ENCODE peak calls at places on chromosomes 5 and 9, in seven cellular contexts. I is GM23338, N is HFF-Myc, Z is BE2C, M is A549, O is esophagus muscularis mucosa, A is nephron progenitor cell. U is an unnamed sample.

GRCh38 chr5:53303105-53303504 is 177.3 kb upstream of the FST start:
- DNase-seq in I (no peak), N (peak; percentile 72), Z (no peak), M (no peak), O (no peak), A (no peak), U (no peak)

GRCh38 chr9:133835273-133835901 is 97.2 kb upstream of the SARDH start:
- DNase-seq in I (no peak), N (no peak), Z (peak; percentile 93), M (no peak), O (no peak), A (no peak), U (no peak)

GRCh38 chr5:80128129-80128528 is 93.0 kb downstream of the THBS4 start:
- DNase-seq in I (peak; percentile 53), N (no peak), Z (peak; percentile 80), M (no peak), O (no peak), A (peak; percentile 32), U (no peak)

GRCh38 chr5:62256161-62257017 is 49.6 kb upstream of the KIF2A start:
- DNase-seq in I (no peak), N (no peak), Z (peak; percentile 38), M (no peak), O (no peak), A (no peak), U (no peak)

GRCh38 chr5:43636076-43636475 is 33.1 kb downstream of the NNT start:
- DNase-seq in I (no peak), N (no peak), Z (no peak), M (no peak), O (no peak), A (no peak), U (no peak)

GRCh38 chr5:82129723-82130285 is 148.3 kb downstream of the RPS23 start:
- DNase-seq in I (no peak), N (no peak), Z (peak; percentile 24), M (no peak), O (no peak), A (no peak), U (no peak)

GRCh38 chr5:179193746-179194145 is 133.6 kb downstream of the ZNF354C start:
- DNase-seq in I (no peak), N (no peak), Z (no peak), M (no peak), O (no peak), A (no peak), U (no peak)

GRCh38 chr5:38463634-38464521 is 92.6 kb downstream of the LIFR start:
- DNase-seq in I (no peak), N (peak; percentile 67), Z (no peak), M (peak; percentile 82), O (peak; percentile 82), A (no peak), U (no peak)

GRCh38 chr5:59275537-59276276 is 617.8 kb downstream of the PDE4D start:
- DNase-seq in I (peak; percentile 75), N (no peak), Z (no peak), M (peak; percentile 91), O (no peak), A (peak; percentile 36), U (no peak)

GRCh38 chr9:4038182-4038723 is 261.6 kb downstream of the GLIS3 start:
- DNase-seq in I (no peak), N (no peak), Z (no peak), M (no peak), O (no peak), A (no peak), U (no peak)

GRCh38 chr5:159210306-159210722 is 961 bp upstream of the RNF145 start:
- DNase-seq in I (no peak), N (no peak), Z (no peak), M (peak; percentile 80), O (no peak), A (no peak), U (no peak)

GRCh38 chr5:163369986-163370385 is 67.4 kb upstream of the CCNG1 start:
- DNase-seq in I (no peak), N (no peak), Z (no peak), M (no peak), O (no peak), A (no peak), U (no peak)

GRCh38 chr9:38106488-38106887 is 37.5 kb upstream of the SHB start:
- DNase-seq in I (no peak), N (no peak), Z (no peak), M (no peak), O (no peak), A (no peak), U (no peak)

DNA sequence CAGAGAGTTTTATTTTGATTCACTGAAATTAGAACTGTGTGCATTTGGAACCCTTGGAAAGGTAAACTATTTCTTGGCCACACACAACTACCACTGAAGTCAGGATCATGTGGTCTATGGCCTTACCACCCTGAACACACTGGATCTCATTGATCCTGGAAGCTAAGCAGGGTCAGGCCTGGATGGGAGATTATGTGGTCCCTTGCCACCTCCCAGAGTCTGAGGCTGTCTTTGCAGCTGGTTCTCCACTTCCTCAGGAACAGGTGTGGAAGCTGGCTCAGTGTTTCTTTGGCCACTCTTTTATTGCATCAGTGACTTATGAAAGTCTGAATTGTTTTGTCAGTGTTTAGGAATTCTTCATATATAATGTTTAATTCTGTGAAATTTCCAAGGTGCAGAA is 89.2 kb downstream of the TEK start:
- DNase-seq in I (peak; percentile 12), N (no peak), Z (no peak), M (no peak), O (peak; percentile 57), A (no peak), U (no peak)
- TF ChIP-seq CTCF in I (peak; percentile 61), N (no peak), Z (no peak), M (no peak), O (no peak), A (no peak), U (no peak)

DNA sequence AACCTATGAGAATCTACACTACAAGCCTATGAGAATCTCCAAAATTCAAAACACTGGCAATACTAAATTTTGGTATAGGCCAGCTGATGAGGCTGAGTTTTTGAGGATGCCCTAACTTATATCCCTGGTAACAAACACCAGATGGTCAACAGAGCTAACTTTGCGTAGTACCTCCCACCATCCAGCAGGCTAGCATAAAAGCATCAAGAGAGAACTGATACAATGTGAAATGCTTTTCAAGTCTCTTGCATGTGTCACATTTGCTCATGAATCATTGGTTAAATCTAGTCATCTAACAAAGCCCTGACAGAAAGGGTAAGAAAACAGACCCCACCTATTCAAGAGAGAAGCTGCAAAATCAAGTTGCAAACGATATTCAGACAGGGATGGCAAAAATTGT is 1609.7 kb upstream of the CDH9 start:
- DNase-seq in I (peak; percentile 72), N (no peak), Z (no peak), M (peak; percentile 43), O (no peak), A (no peak), U (no peak)
- TF ChIP-seq CTCF in I (no peak), N (no peak), Z (peak; percentile 48), M (no peak), O (no peak), A (peak; percentile 16), U (no peak)

DNA sequence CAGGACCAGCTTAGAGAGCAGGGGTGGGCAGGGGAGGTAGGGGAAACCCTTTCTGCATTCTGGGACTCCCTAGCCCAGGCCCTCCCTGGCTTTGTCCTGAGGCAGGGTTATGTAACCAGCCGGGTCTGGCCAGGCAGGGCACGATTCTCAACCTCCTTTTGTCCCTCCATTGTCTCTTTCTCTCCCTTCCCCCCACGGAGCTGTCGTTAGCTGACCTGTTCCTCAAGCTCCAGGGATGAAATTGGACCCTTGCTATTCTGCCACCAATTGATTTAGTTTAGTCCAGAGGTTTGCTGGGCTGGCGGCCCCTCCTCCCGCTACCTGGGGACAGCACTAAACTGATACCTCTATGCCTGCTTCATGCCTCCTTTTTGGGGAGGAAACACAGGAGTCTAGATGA is 9.4 kb upstream of the NDST1 start:
- DNase-seq in I (peak; percentile 84), N (no peak), Z (no peak), M (no peak), O (no peak), A (peak; percentile 40), U (no peak)
- TF ChIP-seq CTCF in I (no peak), N (no peak), Z (no peak), M (no peak), O (no peak), A (no peak), U (no peak)

GRCh38 chr5:157309796-157310195 is 43.9 kb downstream of the CYFIP2 start:
- DNase-seq in I (peak; percentile 16), N (no peak), Z (no peak), M (no peak), O (no peak), A (no peak), U (no peak)

GRCh38 chr5:157306092-157306491 is 40.2 kb downstream of the CYFIP2 start:
- DNase-seq in I (no peak), N (no peak), Z (no peak), M (no peak), O (no peak), A (no peak), U (no peak)

GRCh38 chr5:157306690-157307089 is 40.8 kb downstream of the CYFIP2 start:
- DNase-seq in I (no peak), N (no peak), Z (no peak), M (no peak), O (no peak), A (no peak), U (no peak)

GRCh38 chr5:157311595-157311994 is 45.7 kb downstream of the CYFIP2 start:
- DNase-seq in I (no peak), N (no peak), Z (no peak), M (no peak), O (no peak), A (no peak), U (no peak)

DNA sequence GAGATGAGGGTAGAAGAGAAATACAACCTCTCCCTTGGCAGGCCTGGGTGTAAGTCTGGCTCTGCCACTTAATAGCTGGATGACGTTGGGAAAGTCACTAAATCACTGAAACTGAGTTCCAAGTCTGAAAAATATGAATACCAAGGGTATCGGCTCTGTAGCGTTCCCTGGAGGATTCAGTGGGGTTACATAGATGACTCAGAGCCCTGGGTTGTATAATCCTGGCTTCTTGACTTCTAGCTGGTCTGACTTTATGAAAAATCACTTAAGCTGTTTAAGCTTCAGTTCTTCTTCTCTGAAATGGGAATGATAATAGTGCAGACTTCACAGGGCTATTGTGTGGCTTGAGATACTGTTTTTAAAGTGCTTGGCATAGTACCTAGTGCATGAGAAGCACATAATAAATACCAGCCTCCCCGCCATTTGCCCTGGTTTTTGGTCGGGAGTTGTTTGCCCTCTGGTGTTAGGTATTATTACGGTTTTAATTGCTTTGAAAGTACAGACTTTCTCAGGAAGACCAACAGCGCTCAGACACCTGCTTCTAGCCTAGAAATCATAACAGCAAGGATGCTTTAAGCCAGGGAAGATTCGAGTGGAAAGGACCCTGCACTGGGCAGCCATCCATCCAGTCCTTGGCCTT is 43.0 kb downstream of the CYFIP2 start:
- DNase-seq in I (peak; percentile 24), N (no peak), Z (no peak), M (no peak), O (no peak), A (no peak), U (no peak)
- TF ChIP-seq CTCF in I (no peak), N (no peak), Z (no peak), M (no peak), O (no peak), A (no peak), U (no peak)